ENCODE peak calls at places on chromosomes 13 and 19, in seven cellular contexts. J, X, U, E, V, K and Y are unnamed samples.

GRCh38 chr13:101930331-101930730 is 471.5 kb downstream of the FGF14 start:
- DNase-seq in J (no peak), X (no peak), U (no peak), E (no peak), V (no peak), K (no peak), Y (no peak)

GRCh38 chr13:95246292-95247082 is 54.8 kb downstream of the ABCC4 start:
- DNase-seq in J (no peak), X (no peak), U (no peak), E (no peak), V (no peak), K (no peak), Y (no peak)

GRCh38 chr13:66210677-66211076 is 1019.5 kb downstream of the PCDH9 start:
- DNase-seq in J (no peak), X (no peak), U (no peak), E (peak), V (no peak), K (no peak), Y (no peak)

GRCh38 chr19:33773704-33774624 is 22.7 kb upstream of the KCTD15 start:
- DNase-seq in J (no peak), X (no peak), U (no peak), E (no peak), V (no peak), K (no peak), Y (no peak)

GRCh38 chr19:30883071-30883470 is 466.2 kb downstream of the TSHZ3 start:
- DNase-seq in J (no peak), X (no peak), U (no peak), E (no peak), V (no peak), K (no peak), Y (no peak)

GRCh38 chr19:13436352-13436751 is 69.9 kb downstream of the CACNA1A start:
- DNase-seq in J (no peak), X (no peak), U (no peak), E (no peak), V (no peak), K (no peak), Y (no peak)

GRCh38 chr19:37361994-37362393 is 8.9 kb upstream of the ZNF527 start:
- DNase-seq in J (no peak), X (no peak), U (no peak), E (no peak), V (no peak), K (no peak), Y (no peak)

GRCh38 chr19:14325863-14326262 is 55.4 kb upstream of the ADGRE5 start:
- DNase-seq in J (no peak), X (no peak), U (no peak), E (no peak), V (no peak), K (no peak), Y (no peak)

GRCh38 chr13:68199271-68199670 is 969.1 kb upstream of the PCDH9 start:
- DNase-seq in J (no peak), X (no peak), U (no peak), E (no peak), V (no peak), K (no peak), Y (no peak)

GRCh38 chr13:40564342-40564997 is 102.0 kb downstream of the FOXO1 start:
- DNase-seq in J (no peak), X (no peak), U (peak), E (no peak), V (no peak), K (no peak), Y (no peak)

GRCh38 chr13:26722321-26722720 is 38.3 kb downstream of the GPR12 start:
- DNase-seq in J (no peak), X (no peak), U (no peak), E (no peak), V (no peak), K (no peak), Y (no peak)

GRCh38 chr19:53507523-53508442 is 30.2 kb upstream of the ZNF331 start:
- DNase-seq in J (no peak), X (no peak), U (no peak), E (no peak), V (no peak), K (no peak), Y (no peak)

GRCh38 chr13:99150575-99151370 is 49.9 kb upstream of the UBAC2 start:
- DNase-seq in J (no peak), X (no peak), U (no peak), E (peak), V (no peak), K (no peak), Y (no peak)

GRCh38 chr13:108859202-108860012 is 230.0 kb downstream of the MYO16 start:
- DNase-seq in J (peak), X (no peak), U (no peak), E (peak), V (no peak), K (no peak), Y (no peak)

GRCh38 chr19:17327654-17328516 is 6.8 kb downstream of the ANO8 start:
- DNase-seq in J (peak), X (peak), U (no peak), E (no peak), V (no peak), K (peak), Y (peak)

GRCh38 chr19:1713170-1713569 is 40.1 kb upstream of the ONECUT3 start:
- DNase-seq in J (no peak), X (no peak), U (no peak), E (no peak), V (no peak), K (no peak), Y (no peak)